ENCODE peak calls at places on chromosomes 11 and 22, in seven cellular contexts. Q is Caco-2; R is PC-3; A is psoas muscle; S is osteoblast; Z is CD4-positive, CD25-positive, alpha-beta regulatory T cell; B is IMR-90. C is an unnamed sample.

GRCh38 chr22:41535244-41535643 is 9.0 kb downstream of the POLR3H start:
- DNase-seq in Q (no peak), R (peak; percentile 37), A (no peak), S (peak; percentile 88), Z (no peak), B (no peak), C (no peak)

GRCh38 chr22:17120711-17121234 is 387 bp downstream of the TMEM121B start:
- DNase-seq in Q (no peak), R (no peak), A (peak; percentile 55), S (peak; percentile 78), Z (no peak), B (no peak), C (no peak)

GRCh38 chr22:47574551-47574950 is 812.1 kb downstream of the TBC1D22A start:
- DNase-seq in Q (no peak), R (no peak), A (no peak), S (no peak), Z (no peak), B (no peak), C (no peak)

GRCh38 chr22:44130076-44130711 is 50.5 kb upstream of the PARVG start:
- DNase-seq in Q (no peak), R (no peak), A (no peak), S (no peak), Z (no peak), B (peak; percentile 17), C (no peak)

GRCh38 chr11:16448123-16448717 is 91.9 kb upstream of the SOX6 start:
- DNase-seq in Q (no peak), R (no peak), A (no peak), S (no peak), Z (no peak), B (peak; percentile 17), C (no peak)

GRCh38 chr11:2413735-2414579 is 13.4 kb downstream of the TSSC4 start:
- DNase-seq in Q (no peak), R (no peak), A (no peak), S (no peak), Z (no peak), B (no peak), C (no peak)

GRCh38 chr11:72814139-72814830 is at the start of gene ATG16L2:
- DNase-seq in Q (peak; percentile 91), R (peak; percentile 92), A (peak; percentile 94), S (peak; percentile 99), Z (peak; percentile 94), B (peak; percentile 76), C (peak; percentile 91)

GRCh38 chr11:122340607-122341006 is 224.6 kb upstream of the BLID start:
- DNase-seq in Q (no peak), R (no peak), A (no peak), S (no peak), Z (no peak), B (no peak), C (no peak)

GRCh38 chr22:28021998-28022660 is 103.1 kb upstream of the PITPNB start:
- DNase-seq in Q (no peak), R (no peak), A (no peak), S (peak; percentile 88), Z (no peak), B (no peak), C (no peak)

GRCh38 chr11:16814410-16815046 is 76.1 kb downstream of the C11orf58 start:
- DNase-seq in Q (no peak), R (no peak), A (no peak), S (no peak), Z (no peak), B (no peak), C (no peak)

GRCh38 chr11:36480833-36481232 is 29.2 kb downstream of the TRAF6 start:
- DNase-seq in Q (no peak), R (no peak), A (no peak), S (no peak), Z (no peak), B (no peak), C (no peak)

GRCh38 chr22:31752096-31752847 is 1.5 kb upstream of the DEPDC5 start:
- DNase-seq in Q (no peak), R (no peak), A (no peak), S (no peak), Z (no peak), B (no peak), C (no peak)

GRCh38 chr22:31753634-31754471 is at the start of gene DEPDC5:
- DNase-seq in Q (peak; percentile 96), R (peak; percentile 91), A (peak; percentile 97), S (peak; percentile 98), Z (peak; percentile 97), B (peak; percentile 86), C (peak; percentile 97)

GRCh38 chr22:31754813-31755212 is 994 bp downstream of the DEPDC5 start:
- DNase-seq in Q (no peak), R (no peak), A (no peak), S (no peak), Z (no peak), B (no peak), C (no peak)

GRCh38 chr22:31750365-31751284 is 693 bp upstream of the PRR14L start:
- DNase-seq in Q (no peak), R (no peak), A (no peak), S (no peak), Z (no peak), B (no peak), C (no peak)

GRCh38 chr22:31753005-31753633 is 700 bp upstream of the DEPDC5 start:
- DNase-seq in Q (peak; percentile 91), R (peak; percentile 5), A (peak; percentile 67), S (peak; percentile 82), Z (no peak), B (no peak), C (no peak)
- H3K4me3 ChIP-seq in Q (peak overlapping the region; percentile 56), R (peak overlapping the region; percentile 97), A (peak overlapping the region; percentile 97), S (peak overlapping the region; percentile 76), Z (peak overlapping the region; percentile 83), B (peak overlapping the region; percentile 48), C (peak overlapping the region; percentile 63)

DNA sequence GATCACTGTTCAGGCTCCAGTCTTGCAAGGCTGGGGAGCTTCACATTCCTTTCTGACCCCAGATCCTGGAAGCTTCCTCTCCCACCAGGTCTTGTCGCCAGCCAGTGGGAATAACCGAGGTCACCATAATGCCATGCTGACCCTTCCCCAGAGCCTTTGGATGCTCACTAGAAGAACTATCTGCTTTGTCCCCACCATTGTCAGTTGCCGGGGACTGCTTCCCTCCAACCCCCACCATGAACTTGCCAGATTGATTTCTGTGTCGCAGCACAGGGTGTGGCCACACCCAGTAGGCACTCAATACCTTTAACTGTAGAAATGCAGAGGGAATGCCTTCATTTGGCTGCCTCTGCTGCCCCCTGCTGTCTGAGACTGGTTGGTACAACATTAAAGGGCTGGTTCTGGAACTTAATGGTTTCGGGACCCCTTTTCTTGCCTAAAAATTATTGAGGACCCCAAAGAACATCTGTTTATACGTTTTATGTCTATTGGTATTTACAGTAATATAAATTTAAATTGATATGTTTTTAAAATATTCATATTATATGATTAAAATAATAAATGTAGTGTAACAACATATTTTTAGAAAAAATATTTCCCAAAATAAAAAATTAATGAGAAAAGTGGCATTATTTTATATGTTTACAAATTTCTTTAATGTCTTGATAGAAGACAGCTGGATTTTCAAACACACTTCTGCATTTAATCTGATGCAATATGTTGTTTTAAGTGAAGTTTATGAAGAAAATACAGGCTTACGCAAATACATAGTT is 6.6 kb upstream of the GDPD5 start:
- DNase-seq in Q (peak; percentile 83), R (peak; percentile 93), A (peak; percentile 74), S (peak; percentile 95), Z (peak; percentile 83), B (peak; percentile 41), C (peak; percentile 82)
- H3K4me1 ChIP-seq in Q (peaks cover 10% of the 10 kb centered on the region), R (peaks cover 33% of the 10 kb centered on the region), A (no peaks in the 10 kb centered on the region), S (peaks cover 6% of the 10 kb centered on the region), Z (peaks cover 22% of the 10 kb centered on the region), B (peaks cover 2% of the 10 kb centered on the region), C (peaks cover 30% of the 10 kb centered on the region)

GRCh38 chr11:68137833-68138232 is 16.6 kb upstream of the CHKA start:
- DNase-seq in Q (peak; percentile 56), R (no peak), A (no peak), S (no peak), Z (no peak), B (no peak), C (no peak)
- H3K4me3 ChIP-seq in Q (peak overlapping the region; percentile 17), R (peak overlapping the region; percentile 2), A (no peak overlapping the region), S (peak overlapping the region; percentile 46), Z (no peak overlapping the region), B (no peak overlapping the region), C (no peak overlapping the region)

GRCh38 chr22:38220653-38221386 is 19.0 kb downstream of the MAFF start:
- DNase-seq in Q (no peak), R (no peak), A (no peak), S (peak; percentile 79), Z (no peak), B (no peak), C (no peak)

GRCh38 chr22:38222797-38223119 is 21.0 kb downstream of the MAFF start:
- DNase-seq in Q (no peak), R (no peak), A (no peak), S (no peak), Z (no peak), B (no peak), C (no peak)

GRCh38 chr22:38221908-38222796 is 20.4 kb downstream of the MAFF start:
- DNase-seq in Q (no peak), R (no peak), A (no peak), S (peak; percentile 83), Z (no peak), B (no peak), C (no peak)

GRCh38 chr22:38220163-38220562 is 18.4 kb downstream of the MAFF start:
- DNase-seq in Q (no peak), R (no peak), A (no peak), S (peak; percentile 83), Z (no peak), B (no peak), C (no peak)

DNA sequence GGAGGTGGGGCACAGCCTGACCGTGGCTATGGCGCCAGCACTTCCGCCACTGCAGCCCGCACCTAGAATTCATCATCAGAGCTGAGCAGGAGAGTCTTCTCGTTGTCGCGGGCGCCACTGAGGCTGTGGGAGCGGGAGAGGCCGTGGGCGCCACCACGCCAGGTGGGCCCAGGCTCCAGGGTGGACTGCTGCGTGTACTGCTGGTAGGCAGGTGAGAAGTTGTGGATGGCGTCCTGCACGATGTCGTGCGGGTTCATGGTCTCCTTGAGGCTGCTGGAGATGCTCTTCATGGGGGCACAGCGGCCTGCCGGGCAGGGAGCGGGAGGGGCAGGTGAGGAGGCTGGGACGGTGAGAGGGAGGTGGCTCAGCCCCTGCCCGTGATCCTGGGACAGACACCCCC is 19.6 kb downstream of the MAFF start:
- DNase-seq in Q (no peak), R (no peak), A (no peak), S (peak; percentile 73), Z (no peak), B (no peak), C (no peak)
- H3K4me1 ChIP-seq in Q (peaks cover 23% of the 10 kb centered on the region), R (peaks cover 21% of the 10 kb centered on the region), A (peaks cover 24% of the 10 kb centered on the region), S (peaks cover 24% of the 10 kb centered on the region), Z (peaks cover 14% of the 10 kb centered on the region), B (peaks cover 17% of the 10 kb centered on the region), C (peaks cover 27% of the 10 kb centered on the region)

DNA sequence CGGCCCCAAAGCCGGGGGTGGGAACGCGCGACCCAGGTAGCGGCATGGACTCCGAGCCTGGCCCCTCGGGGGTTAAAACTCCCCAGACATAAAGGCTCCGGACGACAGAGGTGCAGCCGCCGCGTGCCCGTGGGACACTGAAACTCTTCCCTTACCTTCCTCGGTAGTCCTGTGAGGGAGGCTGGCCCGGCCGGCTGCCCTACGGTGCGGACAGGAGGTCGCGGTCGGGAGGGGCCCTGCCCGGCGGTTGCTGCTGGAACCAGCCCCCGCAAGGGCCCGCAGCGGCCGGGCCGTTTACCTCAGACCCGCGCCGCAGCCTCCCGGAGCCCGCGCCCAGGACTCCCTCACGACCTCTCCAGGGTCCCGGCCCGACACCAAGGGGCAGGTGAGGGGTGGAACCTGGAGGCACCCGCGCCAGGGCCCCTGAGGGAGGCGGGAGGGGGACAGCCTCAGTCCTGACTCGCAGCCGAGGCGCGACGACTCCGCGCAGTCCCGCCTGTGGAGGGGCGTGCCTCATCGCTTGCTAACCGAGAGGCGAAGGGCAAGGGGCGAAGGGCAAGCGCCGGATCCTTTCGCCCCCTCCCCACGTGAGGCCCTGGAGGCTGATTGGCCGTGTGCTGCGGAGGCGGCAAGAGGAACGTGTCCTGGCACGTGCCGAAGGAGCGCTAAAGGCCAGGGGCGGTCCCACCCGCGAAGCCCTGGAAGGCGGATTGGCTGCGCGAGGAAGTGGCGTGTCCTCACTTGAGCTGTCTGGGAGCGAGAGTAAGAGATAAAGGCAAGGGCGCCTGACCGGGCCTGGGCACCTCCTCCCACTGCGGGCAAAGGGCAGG is at the start of gene UPB1:
- DNase-seq in Q (peak; percentile 92), R (no peak), A (no peak), S (no peak), Z (no peak), B (no peak), C (no peak)
- H3K4me3 ChIP-seq in Q (peak within 1 kb of the TSS; percentile 68), R (no peak within 1 kb of the TSS), A (peak within 1 kb of the TSS; percentile 50), S (peak within 1 kb of the TSS; percentile 28), Z (no peak within 1 kb of the TSS), B (no peak within 1 kb of the TSS), C (no peak within 1 kb of the TSS)